ENCODE peak calls at places on chromosome 3, in nine cellular contexts. One of them, this sample, is unnamed. For H3K36me3, the result is how much of the 10 kb centered on the place peaks cover.

GRCh38 chr3:100844063-100844936 is 135.0 kb downstream of the TFG start:
- DNase-seq in tibial nerve: no peak
- DNase-seq in SK-N-SH: no peak
- DNase-seq in breast epithelium: no peak
- DNase-seq in cardiac muscle cell: no peak
- DNase-seq in lower lobe of right lung: no peak
- DNase-seq in kidney: no peak
- DNase-seq in GM23338: no peak
- DNase-seq in GM12878: no peak
- DNase-seq in this sample: no peak

GRCh38 chr3:149808209-149808829 is 4.7 kb upstream of the RNF13 start:
- DNase-seq in GM12878: no peak
- DNase-seq in breast epithelium: peak
- DNase-seq in cardiac muscle cell: peak
- DNase-seq in kidney: peak
- DNase-seq in GM23338: peak
- DNase-seq in tibial nerve: peak
- DNase-seq in SK-N-SH: peak
- DNase-seq in lower lobe of right lung: peak
- DNase-seq in this sample: peak

GRCh38 chr3:193951859-193952258 is 184.1 kb upstream of the HES1 start:
- DNase-seq in lower lobe of right lung: no peak
- DNase-seq in GM12878: no peak
- DNase-seq in kidney: no peak
- DNase-seq in SK-N-SH: no peak
- DNase-seq in GM23338: no peak
- DNase-seq in cardiac muscle cell: no peak
- DNase-seq in tibial nerve: no peak
- DNase-seq in breast epithelium: no peak
- DNase-seq in this sample: no peak

GRCh38 chr3:156677536-156677935 is 3.1 kb downstream of the TIPARP start:
- DNase-seq in cardiac muscle cell: no peak
- DNase-seq in SK-N-SH: no peak
- DNase-seq in kidney: no peak
- DNase-seq in GM23338: no peak
- DNase-seq in breast epithelium: no peak
- DNase-seq in tibial nerve: no peak
- DNase-seq in lower lobe of right lung: no peak
- DNase-seq in GM12878: no peak
- DNase-seq in this sample: no peak

GRCh38 chr3:71854096-71854495 is 69.1 kb upstream of the PROK2 start:
- DNase-seq in breast epithelium: no peak
- DNase-seq in GM12878: no peak
- DNase-seq in tibial nerve: no peak
- DNase-seq in GM23338: no peak
- DNase-seq in kidney: no peak
- DNase-seq in lower lobe of right lung: no peak
- DNase-seq in SK-N-SH: no peak
- DNase-seq in cardiac muscle cell: no peak
- DNase-seq in this sample: no peak

GRCh38 chr3:193086688-193087087 is 154.3 kb upstream of the PLAAT1 start:
- DNase-seq in breast epithelium: no peak
- DNase-seq in cardiac muscle cell: no peak
- DNase-seq in tibial nerve: no peak
- DNase-seq in kidney: no peak
- DNase-seq in lower lobe of right lung: no peak
- DNase-seq in SK-N-SH: no peak
- DNase-seq in GM12878: no peak
- DNase-seq in GM23338: no peak
- DNase-seq in this sample: no peak

GRCh38 chr3:162021206-162021605 is 524.6 kb downstream of the OTOL1 start:
- DNase-seq in breast epithelium: no peak
- DNase-seq in cardiac muscle cell: no peak
- DNase-seq in GM23338: no peak
- DNase-seq in kidney: no peak
- DNase-seq in lower lobe of right lung: no peak
- DNase-seq in GM12878: no peak
- DNase-seq in tibial nerve: no peak
- DNase-seq in SK-N-SH: no peak
- DNase-seq in this sample: no peak

GRCh38 chr3:136919799-136920580 is 37.8 kb upstream of the IL20RB start:
- DNase-seq in breast epithelium: no peak
- DNase-seq in lower lobe of right lung: no peak
- DNase-seq in cardiac muscle cell: peak
- DNase-seq in GM23338: no peak
- DNase-seq in SK-N-SH: no peak
- DNase-seq in GM12878: no peak
- DNase-seq in tibial nerve: no peak
- DNase-seq in kidney: no peak
- DNase-seq in this sample: no peak

GRCh38 chr3:79368403-79368802 is 399.4 kb downstream of the ROBO1 start:
- DNase-seq in breast epithelium: no peak
- DNase-seq in SK-N-SH: no peak
- DNase-seq in lower lobe of right lung: no peak
- DNase-seq in GM12878: no peak
- DNase-seq in GM23338: peak
- DNase-seq in kidney: no peak
- DNase-seq in cardiac muscle cell: no peak
- DNase-seq in tibial nerve: no peak
- DNase-seq in this sample: no peak

GRCh38 chr3:195154111-195154791 is 116.7 kb downstream of the XXYLT1 start:
- DNase-seq in SK-N-SH: no peak
- DNase-seq in GM12878: no peak
- DNase-seq in lower lobe of right lung: no peak
- DNase-seq in cardiac muscle cell: peak
- DNase-seq in tibial nerve: no peak
- DNase-seq in kidney: no peak
- DNase-seq in breast epithelium: no peak
- DNase-seq in GM23338: no peak
- DNase-seq in this sample: no peak

GRCh38 chr3:41239587-41239986 is 40.3 kb downstream of the CTNNB1 start:
- DNase-seq in GM23338: no peak
- DNase-seq in tibial nerve: no peak
- DNase-seq in kidney: no peak
- DNase-seq in cardiac muscle cell: no peak
- DNase-seq in breast epithelium: no peak
- DNase-seq in SK-N-SH: no peak
- DNase-seq in GM12878: no peak
- DNase-seq in lower lobe of right lung: no peak
- DNase-seq in this sample: no peak

GRCh38 chr3:41244620-41245336 is 45.5 kb downstream of the CTNNB1 start:
- DNase-seq in SK-N-SH: no peak
- DNase-seq in GM23338: no peak
- DNase-seq in GM12878: no peak
- DNase-seq in cardiac muscle cell: no peak
- DNase-seq in kidney: no peak
- DNase-seq in tibial nerve: no peak
- DNase-seq in lower lobe of right lung: no peak
- DNase-seq in breast epithelium: no peak
- DNase-seq in this sample: no peak

GRCh38 chr3:41241159-41241558 is 41.9 kb downstream of the CTNNB1 start:
- DNase-seq in cardiac muscle cell: no peak
- DNase-seq in GM23338: no peak
- DNase-seq in GM12878: no peak
- DNase-seq in kidney: no peak
- DNase-seq in lower lobe of right lung: no peak
- DNase-seq in SK-N-SH: no peak
- DNase-seq in tibial nerve: no peak
- DNase-seq in breast epithelium: no peak
- DNase-seq in this sample: no peak

GRCh38 chr3:41243183-41243582 is 43.9 kb downstream of the CTNNB1 start:
- DNase-seq in SK-N-SH: no peak
- DNase-seq in GM12878: no peak
- DNase-seq in cardiac muscle cell: no peak
- DNase-seq in breast epithelium: no peak
- DNase-seq in kidney: no peak
- DNase-seq in tibial nerve: no peak
- DNase-seq in GM23338: no peak
- DNase-seq in lower lobe of right lung: no peak
- DNase-seq in this sample: no peak

DNA sequence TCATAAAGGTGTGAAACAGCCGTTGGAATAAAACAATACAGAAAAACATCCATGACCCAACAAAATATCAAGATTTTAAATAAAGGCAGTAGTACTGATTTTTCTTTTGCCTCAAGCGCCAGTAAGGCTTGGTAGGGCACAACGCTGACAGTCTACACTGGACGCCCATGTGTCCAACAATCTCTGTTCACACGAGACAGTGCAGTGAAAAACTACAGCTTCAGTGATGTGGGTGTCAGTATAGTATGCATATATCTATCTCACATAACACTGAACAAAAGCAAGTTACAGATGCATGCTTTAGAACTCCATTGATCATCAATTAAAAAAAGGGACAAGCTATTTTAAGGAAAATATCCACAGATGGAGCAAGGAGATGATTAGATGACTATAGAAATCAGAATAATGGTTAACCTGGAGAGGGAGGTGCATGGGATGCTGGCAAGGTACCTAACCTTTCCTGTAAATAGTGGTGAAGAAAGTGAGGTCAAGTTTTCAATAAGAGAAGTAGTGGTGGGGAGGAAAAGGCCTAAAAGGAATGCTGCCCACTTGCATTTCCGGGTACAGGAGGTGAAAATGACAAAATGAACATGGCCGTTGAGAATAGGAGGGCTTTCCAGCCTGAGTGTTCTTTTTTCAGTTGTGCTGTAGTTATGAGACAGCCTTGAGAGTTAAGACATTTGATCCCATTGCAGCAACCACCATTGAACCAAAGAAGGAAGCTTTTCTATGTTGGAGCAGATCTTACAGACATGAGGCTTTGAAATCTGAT is 42.7 kb downstream of the CTNNB1 start:
- DNase-seq in GM23338: no peak
- DNase-seq in breast epithelium: no peak
- DNase-seq in SK-N-SH: no peak
- DNase-seq in tibial nerve: no peak
- DNase-seq in GM12878: no peak
- DNase-seq in cardiac muscle cell: no peak
- DNase-seq in kidney: no peak
- DNase-seq in lower lobe of right lung: no peak
- DNase-seq in this sample: no peak
- H3K36me3 ChIP-seq in GM23338: under half
- H3K36me3 ChIP-seq in breast epithelium: under half
- H3K36me3 ChIP-seq in SK-N-SH: half or more
- H3K36me3 ChIP-seq in tibial nerve: under half
- H3K36me3 ChIP-seq in GM12878: under half
- H3K36me3 ChIP-seq in cardiac muscle cell: under half
- H3K36me3 ChIP-seq in kidney: under half
- H3K36me3 ChIP-seq in lower lobe of right lung: half or more
- H3K36me3 ChIP-seq in this sample: under half

DNA sequence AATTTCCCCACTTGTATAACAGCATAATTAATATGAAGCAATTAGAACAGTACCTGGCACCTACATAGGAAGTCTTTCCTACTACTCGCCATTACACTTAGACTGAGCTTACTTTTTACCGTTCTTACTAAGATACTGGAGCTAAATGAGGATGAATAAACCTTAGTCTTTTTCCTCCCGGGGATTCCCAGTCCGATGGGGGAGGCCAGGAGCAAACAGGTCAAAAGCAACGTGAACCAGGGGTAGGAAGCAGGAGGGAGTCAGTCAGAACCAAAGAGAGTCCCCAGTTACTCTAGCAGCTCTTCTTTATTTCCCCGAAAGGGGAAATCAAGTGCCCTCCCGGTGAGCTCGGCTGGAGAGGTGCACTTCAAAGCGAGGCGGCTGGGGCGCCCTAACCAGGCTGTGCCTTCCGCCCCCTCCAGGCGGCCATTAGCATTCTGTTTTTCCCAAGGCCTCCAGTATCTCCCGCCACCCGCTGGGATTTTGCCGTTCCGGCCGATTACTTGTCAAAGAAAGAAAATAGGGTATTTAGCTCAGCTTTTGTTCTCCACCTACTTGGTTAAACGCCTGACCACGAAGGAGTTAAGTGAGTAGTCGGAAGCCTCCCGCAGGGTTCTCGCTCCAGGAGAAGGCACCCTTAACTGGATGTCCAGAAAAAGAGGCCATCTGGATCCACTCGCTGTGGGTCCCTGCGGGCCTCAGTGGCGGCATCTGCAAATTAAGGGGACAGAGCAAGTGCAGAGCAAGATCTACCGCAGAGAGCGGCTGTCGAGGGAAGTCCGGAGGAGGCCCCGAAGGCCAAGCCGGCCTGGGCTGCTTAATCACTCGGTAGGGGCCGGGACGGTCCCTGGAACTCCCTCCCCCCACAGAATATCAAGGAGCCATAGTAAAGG is 6.3 kb upstream of the EOMES start:
- DNase-seq in lower lobe of right lung: no peak
- DNase-seq in kidney: no peak
- DNase-seq in cardiac muscle cell: no peak
- DNase-seq in SK-N-SH: peak
- DNase-seq in breast epithelium: no peak
- DNase-seq in GM23338: peak
- DNase-seq in GM12878: no peak
- DNase-seq in tibial nerve: no peak
- DNase-seq in this sample: no peak
- TF ChIP-seq CTCF in lower lobe of right lung: no peak
- TF ChIP-seq CTCF in kidney: no peak
- TF ChIP-seq CTCF in cardiac muscle cell: no peak
- TF ChIP-seq CTCF in SK-N-SH: peak
- TF ChIP-seq CTCF in breast epithelium: no peak
- TF ChIP-seq CTCF in GM23338: no peak
- TF ChIP-seq CTCF in GM12878: peak
- TF ChIP-seq CTCF in tibial nerve: no peak
- TF ChIP-seq CTCF in this sample: no peak

GRCh38 chr3:141419946-141420345 is 51.6 kb downstream of the ZBTB38 start:
- DNase-seq in kidney: no peak
- DNase-seq in cardiac muscle cell: no peak
- DNase-seq in GM12878: no peak
- DNase-seq in tibial nerve: no peak
- DNase-seq in SK-N-SH: no peak
- DNase-seq in lower lobe of right lung: no peak
- DNase-seq in breast epithelium: no peak
- DNase-seq in GM23338: no peak
- DNase-seq in this sample: no peak
- H3K27ac ChIP-seq in kidney: no peak
- H3K27ac ChIP-seq in cardiac muscle cell: no peak
- H3K27ac ChIP-seq in GM12878: no peak
- H3K27ac ChIP-seq in tibial nerve: peak
- H3K27ac ChIP-seq in SK-N-SH: no peak
- H3K27ac ChIP-seq in lower lobe of right lung: peak
- H3K27ac ChIP-seq in breast epithelium: peak
- H3K27ac ChIP-seq in GM23338: no peak
- H3K27ac ChIP-seq in this sample: no peak

DNA sequence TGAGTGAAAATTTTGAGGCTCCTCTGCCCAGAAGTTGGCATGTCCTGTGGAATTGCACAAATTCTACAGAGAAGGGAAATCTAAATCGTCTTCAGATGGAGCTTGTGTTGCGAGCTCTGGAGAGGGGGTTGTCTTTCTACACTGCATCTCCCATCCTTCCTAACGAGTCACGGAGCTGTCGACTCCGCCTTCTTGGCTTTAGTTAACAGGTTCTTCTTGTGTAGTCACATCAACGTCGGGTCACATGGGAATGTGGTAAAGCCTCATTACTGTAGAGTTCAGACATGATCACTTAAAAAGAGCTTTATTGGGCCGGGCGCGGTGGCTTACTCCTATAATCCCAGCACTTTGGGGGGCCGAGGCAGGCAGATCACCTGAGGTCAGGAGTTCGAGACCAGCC is 60.0 kb downstream of the DNASE1L3 start:
- DNase-seq in GM12878: no peak
- DNase-seq in cardiac muscle cell: no peak
- DNase-seq in GM23338: no peak
- DNase-seq in breast epithelium: no peak
- DNase-seq in SK-N-SH: no peak
- DNase-seq in lower lobe of right lung: no peak
- DNase-seq in kidney: no peak
- DNase-seq in tibial nerve: no peak
- DNase-seq in this sample: no peak
- H3K36me3 ChIP-seq in GM12878: under half
- H3K36me3 ChIP-seq in cardiac muscle cell: under half
- H3K36me3 ChIP-seq in GM23338: half or more
- H3K36me3 ChIP-seq in breast epithelium: under half
- H3K36me3 ChIP-seq in SK-N-SH: half or more
- H3K36me3 ChIP-seq in lower lobe of right lung: half or more
- H3K36me3 ChIP-seq in kidney: half or more
- H3K36me3 ChIP-seq in tibial nerve: under half
- H3K36me3 ChIP-seq in this sample: under half

This sample was measured in psoas muscle.